ENCODE peak calls at places on chromosomes 5 and 9, in nine cellular contexts. S, L, E, R, V, O, D, M and A are unnamed samples.

GRCh38 chr9:87894998-87895625 is 12.4 kb downstream of the SPATA31E1 start:
- DNase-seq in S (no peak), L (no peak), E (no peak), R (no peak), V (no peak), O (no peak), D (no peak), M (no peak), A (no peak)

GRCh38 chr5:7976411-7977190 is 107.7 kb downstream of the MTRR start:
- DNase-seq in S (no peak), L (no peak), E (no peak), R (no peak), V (no peak), O (no peak), D (no peak), M (no peak), A (no peak)

GRCh38 chr9:91825866-91826265 is 124.2 kb downstream of the ROR2 start:
- DNase-seq in S (no peak), L (no peak), E (no peak), R (no peak), V (no peak), O (no peak), D (no peak), M (no peak), A (no peak)

GRCh38 chr9:127174386-127175318 is 52.2 kb upstream of the ANGPTL2 start:
- DNase-seq in S (no peak), L (no peak), E (no peak), R (no peak), V (no peak), O (peak), D (no peak), M (no peak), A (no peak)

GRCh38 chr5:95620030-95620869 is at the start of gene GPR150:
- DNase-seq in S (peak), L (no peak), E (peak), R (peak), V (peak), O (peak), D (peak), M (peak), A (peak)

GRCh38 chr9:128389395-128390149 is 18.4 kb downstream of the URM1 start:
- DNase-seq in S (no peak), L (no peak), E (no peak), R (no peak), V (no peak), O (no peak), D (no peak), M (no peak), A (peak)

GRCh38 chr9:133718533-133719315 is 19.4 kb downstream of the SARDH start:
- DNase-seq in S (no peak), L (no peak), E (no peak), R (no peak), V (no peak), O (no peak), D (no peak), M (no peak), A (no peak)

GRCh38 chr5:16617272-16617973 is 626 bp upstream of the RETREG1 start:
- DNase-seq in S (peak), L (no peak), E (no peak), R (no peak), V (no peak), O (no peak), D (no peak), M (no peak), A (no peak)

GRCh38 chr9:89013660-89014059 is 22.4 kb downstream of the S1PR3 start:
- DNase-seq in S (no peak), L (no peak), E (no peak), R (no peak), V (no peak), O (no peak), D (no peak), M (no peak), A (no peak)

GRCh38 chr5:91486638-91487037 is 103.5 kb upstream of the ARRDC3 start:
- DNase-seq in S (no peak), L (no peak), E (peak), R (no peak), V (no peak), O (no peak), D (peak), M (no peak), A (no peak)

GRCh38 chr5:82413302-82414042 is 135.3 kb upstream of the RPS23 start:
- DNase-seq in S (no peak), L (no peak), E (peak), R (no peak), V (no peak), O (no peak), D (peak), M (peak), A (no peak)

GRCh38 chr9:27022920-27023319 is 17.4 kb upstream of the LRRC19 start:
- DNase-seq in S (no peak), L (no peak), E (no peak), R (no peak), V (no peak), O (no peak), D (no peak), M (no peak), A (no peak)

GRCh38 chr5:136998864-136999263 is 500.3 kb downstream of the SPOCK1 start:
- DNase-seq in S (peak), L (no peak), E (no peak), R (no peak), V (no peak), O (no peak), D (no peak), M (no peak), A (no peak)

GRCh38 chr5:139960723-139961383 is 82.2 kb downstream of the NRG2 start:
- DNase-seq in S (no peak), L (no peak), E (no peak), R (no peak), V (no peak), O (no peak), D (no peak), M (no peak), A (no peak)

GRCh38 chr9:105901514-105902109 is 207.3 kb downstream of the TMEM38B start:
- DNase-seq in S (peak), L (peak), E (peak), R (peak), V (peak), O (no peak), D (peak), M (no peak), A (peak)

GRCh38 chr9:91426123-91426745 is 2.6 kb upstream of the NFIL3 start:
- DNase-seq in S (peak), L (peak), E (peak), R (peak), V (peak), O (no peak), D (peak), M (peak), A (no peak)

GRCh38 chr5:68268363-68269130 is 53.0 kb downstream of the PIK3R1 start:
- DNase-seq in S (no peak), L (no peak), E (peak), R (no peak), V (no peak), O (no peak), D (no peak), M (no peak), A (no peak)

GRCh38 chr9:19699757-19700156 is 89.1 kb downstream of the SLC24A2 start:
- DNase-seq in S (no peak), L (no peak), E (no peak), R (no peak), V (no peak), O (no peak), D (peak), M (no peak), A (no peak)

GRCh38 chr5:119367502-119368237 is 11.9 kb downstream of the TNFAIP8 start:
- DNase-seq in S (no peak), L (no peak), E (peak), R (no peak), V (peak), O (no peak), D (peak), M (no peak), A (no peak)

GRCh38 chr5:78594946-78595921 is 53.3 kb downstream of the LHFPL2 start:
- DNase-seq in S (no peak), L (peak), E (peak), R (no peak), V (peak), O (no peak), D (peak), M (peak), A (no peak)

GRCh38 chr5:10018670-10019069 is 231.0 kb downstream of the ATPSCKMT start:
- DNase-seq in S (no peak), L (no peak), E (peak), R (no peak), V (no peak), O (no peak), D (peak), M (peak), A (no peak)

GRCh38 chr9:24413651-24414050 is 132.0 kb downstream of the IZUMO3 start:
- DNase-seq in S (no peak), L (no peak), E (peak), R (no peak), V (no peak), O (no peak), D (peak), M (no peak), A (no peak)